ENCODE peak calls at places on chromosomes 3 and 15, in ten cellular contexts. K is prostate gland, N is HCT116, P is transverse colon, M is sigmoid colon, R is SK-N-SH, F is adrenal gland, T is mucosa of descending colon, B is suprapubic skin, Z is breast epithelium. D is an unnamed sample.

GRCh38 chr15:52082197-52083036 is 30.2 kb downstream of the BCL2L10 start:
- DNase-seq in K (no peak), N (no peak), P (no peak), M (no peak), R (no peak), F (no peak), T (no peak), B (no peak), Z (no peak), D (no peak)

GRCh38 chr3:179067839-179068238 is 3.8 kb downstream of the ZMAT3 start:
- DNase-seq in K (no peak), N (no peak), P (no peak), M (no peak), R (peak; percentile 42), F (no peak), T (no peak), B (no peak), Z (no peak), D (no peak)

GRCh38 chr15:90232941-90233700 is 620 bp downstream of the CIB1 start:
- DNase-seq in K (peak; percentile 38), N (no peak), P (peak; percentile 87), M (peak; percentile 83), R (peak; percentile 73), F (peak; percentile 82), T (peak; percentile 91), B (no peak), Z (peak; percentile 70), D (peak; percentile 62)

GRCh38 chr3:69324362-69325025 is 61.4 kb downstream of the FRMD4B start:
- DNase-seq in K (no peak), N (no peak), P (no peak), M (no peak), R (peak; percentile 34), F (no peak), T (no peak), B (no peak), Z (no peak), D (no peak)

GRCh38 chr3:65262554-65262953 is 574.8 kb upstream of the ADAMTS9 start:
- DNase-seq in K (no peak), N (no peak), P (no peak), M (no peak), R (no peak), F (no peak), T (no peak), B (no peak), Z (no peak), D (no peak)

GRCh38 chr3:43001094-43001553 is 22.0 kb downstream of the GASK1A start:
- DNase-seq in K (peak; percentile 65), N (no peak), P (peak; percentile 65), M (peak; percentile 97), R (no peak), F (peak; percentile 87), T (peak; percentile 38), B (peak; percentile 88), Z (peak; percentile 77), D (peak; percentile 88)

GRCh38 chr15:93247466-93248121 is 158.6 kb upstream of the RGMA start:
- DNase-seq in K (no peak), N (no peak), P (no peak), M (no peak), R (no peak), F (no peak), T (no peak), B (no peak), Z (no peak), D (no peak)

GRCh38 chr15:50140097-50140496 is 21.1 kb upstream of the ATP8B4 start:
- DNase-seq in K (no peak), N (no peak), P (no peak), M (no peak), R (no peak), F (no peak), T (no peak), B (no peak), Z (no peak), D (no peak)

GRCh38 chr15:89492111-89492641 is 4.2 kb downstream of the RHCG start:
- DNase-seq in K (no peak), N (no peak), P (no peak), M (peak; percentile 51), R (peak; percentile 73), F (no peak), T (no peak), B (peak; percentile 34), Z (no peak), D (no peak)

GRCh38 chr3:126494204-126494603 is 18.5 kb upstream of the ZXDC start:
- DNase-seq in K (no peak), N (no peak), P (no peak), M (no peak), R (no peak), F (peak; percentile 76), T (no peak), B (no peak), Z (no peak), D (no peak)

GRCh38 chr15:59632714-59633113 is 21.1 kb downstream of the GCNT3 start:
- DNase-seq in K (no peak), N (no peak), P (no peak), M (no peak), R (no peak), F (peak; percentile 29), T (no peak), B (no peak), Z (no peak), D (no peak)

GRCh38 chr15:52348056-52348745 is 52.6 kb upstream of the MYO5C start:
- DNase-seq in K (no peak), N (no peak), P (no peak), M (no peak), R (no peak), F (no peak), T (no peak), B (no peak), Z (no peak), D (no peak)

GRCh38 chr3:108673988-108674661 is 83.1 kb downstream of the RETNLB start:
- DNase-seq in K (no peak), N (no peak), P (no peak), M (no peak), R (no peak), F (no peak), T (no peak), B (no peak), Z (no peak), D (no peak)

DNA sequence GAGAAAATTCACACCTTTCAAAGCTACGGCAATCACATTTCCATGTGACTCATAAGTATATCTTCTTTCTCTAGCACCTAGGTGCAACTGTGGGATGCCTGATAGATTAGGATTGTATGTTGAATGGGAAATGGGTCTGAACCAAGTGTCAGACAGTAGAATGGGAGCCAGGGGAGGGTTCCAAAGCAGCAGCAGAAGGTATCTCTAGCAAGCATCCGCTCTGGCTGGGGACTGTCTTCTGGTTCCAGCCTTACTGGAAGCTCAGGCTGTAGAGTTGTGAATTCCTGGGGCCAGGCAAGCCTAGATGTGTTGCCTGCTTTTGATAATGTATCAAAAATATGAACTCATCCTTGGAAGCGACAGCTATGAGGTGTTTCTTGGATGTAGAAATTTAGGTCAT is 2.1 kb upstream of the CHL1 start:
- DNase-seq in K (no peak), N (no peak), P (no peak), M (no peak), R (no peak), F (no peak), T (no peak), B (no peak), Z (no peak), D (no peak)
- H3K9me3 ChIP-seq in K (no peaks in the 10 kb centered on the region), N (peaks cover 3% of the 10 kb centered on the region), P (no peaks in the 10 kb centered on the region), M (no peaks in the 10 kb centered on the region), R (no peaks in the 10 kb centered on the region), F (no peaks in the 10 kb centered on the region), T (no peaks in the 10 kb centered on the region), B (no peaks in the 10 kb centered on the region), Z (no peaks in the 10 kb centered on the region), D (no peaks in the 10 kb centered on the region)

GRCh38 chr3:13707456-13707855 is 158.5 kb downstream of the FBLN2 start:
- DNase-seq in K (no peak), N (no peak), P (no peak), M (peak; percentile 28), R (no peak), F (no peak), T (no peak), B (peak; percentile 44), Z (peak; percentile 17), D (no peak)

GRCh38 chr3:13709706-13710105 is 160.8 kb downstream of the FBLN2 start:
- DNase-seq in K (no peak), N (no peak), P (no peak), M (peak; percentile 37), R (no peak), F (no peak), T (no peak), B (peak; percentile 52), Z (no peak), D (no peak)

GRCh38 chr3:13708301-13708700 is 159.4 kb downstream of the FBLN2 start:
- DNase-seq in K (no peak), N (no peak), P (no peak), M (peak; percentile 41), R (no peak), F (no peak), T (no peak), B (peak; percentile 29), Z (no peak), D (no peak)

GRCh38 chr3:13710251-13710650 is 161.3 kb downstream of the FBLN2 start:
- DNase-seq in K (no peak), N (no peak), P (no peak), M (peak; percentile 21), R (no peak), F (no peak), T (no peak), B (peak; percentile 4), Z (no peak), D (no peak)

DNA sequence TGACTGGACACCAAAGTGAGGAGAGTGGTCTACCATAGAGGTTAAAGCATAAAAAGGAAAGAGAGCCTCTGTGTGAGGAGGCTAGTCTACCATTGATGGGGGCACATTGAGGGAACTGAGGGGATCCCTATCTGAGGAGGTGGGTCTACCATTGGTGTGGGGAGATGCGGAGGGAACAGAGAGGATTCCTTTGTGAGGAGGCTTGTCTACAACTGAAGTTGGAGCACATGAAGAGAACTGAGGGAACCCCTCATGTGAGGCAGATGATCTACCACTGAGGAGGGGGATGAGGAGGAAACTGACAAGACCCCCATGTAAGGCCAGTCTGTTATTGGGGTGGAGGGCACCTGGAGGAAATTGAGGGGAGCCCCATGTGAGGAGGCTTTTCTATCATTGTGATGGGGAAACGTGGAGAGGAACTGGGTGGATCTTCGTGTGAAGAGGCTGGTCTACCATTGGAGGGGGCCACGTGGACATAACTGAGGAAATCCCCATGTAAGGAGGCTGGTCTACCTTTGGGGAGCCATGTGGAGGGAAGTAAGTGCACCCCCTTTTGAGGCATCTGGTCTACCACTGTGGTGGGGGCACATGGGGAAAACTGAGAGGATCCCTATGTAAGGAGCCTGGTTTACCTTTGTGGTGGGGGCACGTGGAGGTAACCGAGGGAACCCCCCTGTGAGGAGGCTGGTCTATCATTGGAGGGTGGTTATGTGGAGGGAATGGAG is 160.1 kb downstream of the FBLN2 start:
- DNase-seq in K (no peak), N (no peak), P (no peak), M (no peak), R (no peak), F (no peak), T (no peak), B (peak; percentile 60), Z (peak; percentile 9), D (no peak)
- H3K9me3 ChIP-seq in K (no peaks in the 10 kb centered on the region), N (no peaks in the 10 kb centered on the region), P (no peaks in the 10 kb centered on the region), M (no peaks in the 10 kb centered on the region), R (no peaks in the 10 kb centered on the region), F (no peaks in the 10 kb centered on the region), T (no peaks in the 10 kb centered on the region), B (no peaks in the 10 kb centered on the region), Z (peaks cover 3% of the 10 kb centered on the region), D (no peaks in the 10 kb centered on the region)

GRCh38 chr3:138549578-138549977 is 44.5 kb downstream of the CEP70 start:
- DNase-seq in K (no peak), N (no peak), P (no peak), M (no peak), R (no peak), F (no peak), T (no peak), B (no peak), Z (no peak), D (no peak)
- H3K9me3 ChIP-seq in K (no peaks in the 10 kb centered on the region), N (peaks cover 3% of the 10 kb centered on the region), P (peaks cover 39% of the 10 kb centered on the region), M (peaks cover 5% of the 10 kb centered on the region), R (peaks cover 18% of the 10 kb centered on the region), F (peaks cover 3% of the 10 kb centered on the region), T (peaks cover 53% of the 10 kb centered on the region), B (peaks cover 10% of the 10 kb centered on the region), Z (peaks cover 21% of the 10 kb centered on the region), D (peaks cover 1% of the 10 kb centered on the region)

GRCh38 chr3:20890124-20890523 is 704.1 kb upstream of the SGO1 start:
- DNase-seq in K (no peak), N (no peak), P (no peak), M (no peak), R (no peak), F (no peak), T (no peak), B (no peak), Z (no peak), D (no peak)
- H3K9me3 ChIP-seq in K (no peaks in the 10 kb centered on the region), N (peaks cover 9% of the 10 kb centered on the region), P (no peaks in the 10 kb centered on the region), M (no peaks in the 10 kb centered on the region), R (no peaks in the 10 kb centered on the region), F (no peaks in the 10 kb centered on the region), T (peaks cover 45% of the 10 kb centered on the region), B (no peaks in the 10 kb centered on the region), Z (no peaks in the 10 kb centered on the region), D (no peaks in the 10 kb centered on the region)